ENCODE peak calls at places on chromosomes 2 and 18, in five cellular contexts. B is psoas muscle; H is foreskin fibroblast; I is AG10803; O is CD8-positive, alpha-beta memory T cell. R is an unnamed sample.
A peak's percentile ranks its signal among the peaks of the same experiment; 100 is the strongest.

GRCh38 chr2:149320362-149320761 is 10.0 kb upstream of the LYPD6 start:
- DNase-seq in O (no peak), B (no peak), H (no peak), I (no peak), R (no peak)

GRCh38 chr2:163658556-163658955 is 77.3 kb downstream of the FIGN start:
- DNase-seq in H (no peak), B (no peak), O (no peak), I (no peak), R (no peak)

GRCh38 chr2:211748339-211748738 is 790.3 kb downstream of the ERBB4 start:
- DNase-seq in H (no peak), O (no peak), I (no peak), B (no peak), R (no peak)

GRCh38 chr18:3970929-3971328 is 484.2 kb downstream of the DLGAP1 start:
- DNase-seq in O (no peak), H (no peak), I (no peak), B (no peak), R (no peak)

GRCh38 chr2:46298522-46299351 is 1.5 kb downstream of the EPAS1 start:
- DNase-seq in B (peak; percentile 55), O (no peak), I (peak; percentile 52), H (peak; percentile 78), R (no peak)

GRCh38 chr2:241764272-241765241 is 12.1 kb upstream of the GAL3ST2 start:
- DNase-seq in O (peak; percentile 49), H (no peak), I (no peak), B (no peak), R (no peak)

GRCh38 chr2:145957929-145958328 is 1438.0 kb upstream of the ZEB2 start:
- DNase-seq in H (peak; percentile 41), O (no peak), B (no peak), I (no peak), R (no peak)

GRCh38 chr2:235555356-235555755 is 61.5 kb downstream of the AGAP1 start:
- DNase-seq in I (no peak), H (no peak), O (no peak), B (no peak), R (no peak)

GRCh38 chr2:172100080-172101007 is 2.4 kb downstream of the DLX2 start:
- DNase-seq in O (no peak), B (no peak), H (peak; percentile 27), I (no peak), R (no peak)

GRCh38 chr18:35424356-35424755 is 47.2 kb upstream of the ZNF396 start:
- DNase-seq in B (no peak), I (no peak), O (no peak), H (no peak), R (no peak)

GRCh38 chr18:79606621-79607331 is 72.8 kb upstream of the CTDP1 start:
- DNase-seq in B (no peak), O (peak; percentile 43), I (no peak), H (no peak), R (no peak)

GRCh38 chr2:43934567-43934966 is 61.2 kb downstream of the LRPPRC start:
- DNase-seq in B (no peak), H (no peak), I (no peak), O (no peak), R (no peak)

GRCh38 chr18:40055262-40055661 is 1899.8 kb upstream of the PIK3C3 start:
- DNase-seq in I (no peak), B (no peak), H (peak; percentile 8), O (no peak), R (no peak)

GRCh38 chr2:121710470-121711170 is 26.1 kb downstream of the NIFK start:
- DNase-seq in H (peak; percentile 42), B (no peak), O (no peak), I (peak; percentile 12), R (no peak)

GRCh38 chr2:62561586-62561985 is 55.6 kb upstream of the TMEM17 start:
- DNase-seq in B (no peak), H (no peak), I (no peak), O (no peak), R (no peak)

GRCh38 chr2:88133875-88134274 is 6.0 kb upstream of the FABP1 start:
- DNase-seq in H (no peak), I (no peak), O (no peak), B (no peak), R (no peak)

GRCh38 chr2:88128654-88129312 is 921 bp upstream of the FABP1 start:
- DNase-seq in B (no peak), O (no peak), I (no peak), H (no peak), R (no peak)

GRCh38 chr2:88131999-88132368 is 4.1 kb upstream of the FABP1 start:
- DNase-seq in H (no peak), O (no peak), I (no peak), B (no peak), R (no peak)

GRCh38 chr2:88129313-88129959 is 1.6 kb upstream of the FABP1 start:
- DNase-seq in B (no peak), H (no peak), I (no peak), O (no peak), R (no peak)

DNA sequence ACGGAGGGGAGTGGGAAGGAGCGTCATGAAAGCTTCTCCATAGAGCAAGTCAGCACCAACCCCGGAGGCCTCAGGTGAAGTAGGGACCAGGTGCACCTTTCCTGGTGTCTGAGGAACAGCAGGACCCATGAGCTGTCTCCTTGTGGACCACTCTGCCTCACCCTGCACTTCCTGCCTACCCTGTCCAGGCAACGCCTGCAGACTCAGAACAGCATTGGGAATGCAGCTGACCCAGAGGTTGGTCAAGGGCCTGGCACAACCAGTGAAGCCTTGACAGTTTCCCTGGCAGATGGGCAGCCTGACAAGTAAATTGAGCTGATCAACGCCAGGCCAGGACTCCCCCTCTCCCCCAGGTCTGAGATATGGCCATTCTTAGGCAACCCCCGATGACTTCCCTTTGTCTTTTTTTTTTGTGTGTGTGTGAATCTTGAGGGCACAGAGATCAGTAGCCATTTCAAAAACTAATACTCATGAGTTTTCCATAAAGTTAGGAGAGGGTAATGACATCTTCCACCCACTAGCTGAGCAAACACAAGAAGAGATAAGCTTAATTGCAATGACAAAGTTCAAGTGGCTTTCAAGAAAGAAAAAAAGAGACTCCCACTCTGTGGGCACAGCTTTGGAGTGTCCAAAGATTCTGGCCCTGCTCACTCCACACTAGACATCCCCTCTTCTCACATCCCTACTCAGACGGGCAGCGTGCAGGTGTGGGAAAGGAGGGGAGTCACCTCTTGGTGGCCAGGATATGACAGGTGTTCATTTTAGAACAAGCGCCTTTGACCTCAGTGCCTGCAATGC is 3.5 kb upstream of the FABP1 start:
- DNase-seq in H (no peak), B (no peak), I (no peak), O (no peak), R (no peak)
- H3K4me3 ChIP-seq in H (no peak overlapping the region), B (no peak overlapping the region), I (no peak overlapping the region), O (no peak overlapping the region), R (no peak overlapping the region)

GRCh38 chr18:48869591-48869990 is 81.2 kb downstream of the SMAD7 start:
- DNase-seq in O (no peak), I (no peak), H (no peak), B (no peak), R (no peak)

GRCh38 chr18:48871391-48872166 is 79.2 kb downstream of the SMAD7 start:
- DNase-seq in H (no peak), O (no peak), B (no peak), I (no peak), R (no peak)

GRCh38 chr18:48874701-48875162 is 76.0 kb downstream of the SMAD7 start:
- DNase-seq in H (no peak), I (no peak), O (no peak), B (no peak), R (no peak)

GRCh38 chr18:48874233-48874632 is 76.5 kb downstream of the SMAD7 start:
- DNase-seq in I (no peak), B (no peak), H (no peak), O (no peak), R (no peak)

DNA sequence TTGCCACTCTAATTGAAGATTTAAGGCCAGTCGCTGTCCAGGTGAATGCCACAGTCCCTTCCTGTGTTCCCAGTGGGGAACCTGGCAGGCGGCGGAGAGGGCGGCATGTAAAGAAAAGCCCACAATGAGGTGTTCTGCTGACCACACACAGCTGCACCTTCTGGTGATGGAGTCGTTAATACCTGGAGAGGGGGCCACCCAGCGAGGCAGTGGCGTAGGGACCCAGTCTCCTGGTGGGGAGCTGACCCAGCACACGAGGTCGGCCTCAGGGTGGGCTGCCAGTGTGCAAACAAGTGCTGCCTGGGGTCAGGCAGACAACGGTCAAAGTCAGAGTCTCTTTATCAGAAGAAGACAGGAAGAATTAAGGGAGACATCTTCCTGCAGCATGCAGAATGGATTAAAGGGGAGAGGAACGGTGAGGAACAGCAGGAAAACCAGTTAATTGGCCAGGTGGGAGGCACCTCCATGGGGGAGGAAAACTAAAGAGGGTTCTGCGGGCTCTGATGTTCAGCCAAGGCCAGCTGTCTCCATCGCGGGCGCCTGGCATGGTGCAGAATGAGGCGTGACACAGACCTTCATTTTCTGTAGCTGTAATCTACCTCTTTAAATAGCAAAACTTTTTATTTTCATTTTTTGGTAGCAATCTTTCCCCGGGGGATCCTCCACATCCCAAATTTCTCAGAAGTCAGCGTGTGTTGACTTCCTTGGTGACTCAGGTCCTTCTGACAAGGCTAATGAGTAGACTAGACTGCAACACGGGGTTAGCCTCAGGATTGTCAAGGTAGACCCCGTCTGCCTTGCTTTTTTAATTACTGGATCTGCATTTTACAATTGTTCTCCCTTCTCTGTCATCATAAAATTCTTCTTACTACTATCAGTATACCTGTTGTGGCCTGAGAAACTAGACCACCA is 78.3 kb downstream of the SMAD7 start:
- DNase-seq in I (peak; percentile 50), B (no peak), O (no peak), H (peak; percentile 27), R (peak; percentile 19)
- H3K4me3 ChIP-seq in I (no peak overlapping the region), B (no peak overlapping the region), O (no peak overlapping the region), H (no peak overlapping the region), R (no peak overlapping the region)

GRCh38 chr18:49858309-49859005 is 45.1 kb upstream of the ACAA2 start:
- DNase-seq in H (peak; percentile 86), B (peak; percentile 52), I (peak; percentile 64), O (peak; percentile 65), R (no peak)
- H3K4me3 ChIP-seq in H (no peak overlapping the region), B (no peak overlapping the region), I (no peak overlapping the region), O (no peak overlapping the region), R (no peak overlapping the region)

GRCh38 chr18:21112140-21112473 is 494 bp upstream of the ROCK1 start:
- DNase-seq in I (no peak), H (no peak), O (no peak), B (peak; percentile 72), R (no peak)

GRCh38 chr18:21123290-21123926 is 11.8 kb upstream of the ROCK1 start:
- DNase-seq in B (no peak), O (no peak), I (no peak), H (no peak), R (no peak)

GRCh38 chr18:21115519-21116411 is 4.2 kb upstream of the ROCK1 start:
- DNase-seq in I (peak; percentile 94), B (no peak), H (peak; percentile 84), O (no peak), R (peak; percentile 74)

GRCh38 chr18:21112543-21113105 is 1.0 kb upstream of the ROCK1 start:
- DNase-seq in H (peak; percentile 44), O (no peak), I (peak; percentile 19), B (no peak), R (no peak)

DNA sequence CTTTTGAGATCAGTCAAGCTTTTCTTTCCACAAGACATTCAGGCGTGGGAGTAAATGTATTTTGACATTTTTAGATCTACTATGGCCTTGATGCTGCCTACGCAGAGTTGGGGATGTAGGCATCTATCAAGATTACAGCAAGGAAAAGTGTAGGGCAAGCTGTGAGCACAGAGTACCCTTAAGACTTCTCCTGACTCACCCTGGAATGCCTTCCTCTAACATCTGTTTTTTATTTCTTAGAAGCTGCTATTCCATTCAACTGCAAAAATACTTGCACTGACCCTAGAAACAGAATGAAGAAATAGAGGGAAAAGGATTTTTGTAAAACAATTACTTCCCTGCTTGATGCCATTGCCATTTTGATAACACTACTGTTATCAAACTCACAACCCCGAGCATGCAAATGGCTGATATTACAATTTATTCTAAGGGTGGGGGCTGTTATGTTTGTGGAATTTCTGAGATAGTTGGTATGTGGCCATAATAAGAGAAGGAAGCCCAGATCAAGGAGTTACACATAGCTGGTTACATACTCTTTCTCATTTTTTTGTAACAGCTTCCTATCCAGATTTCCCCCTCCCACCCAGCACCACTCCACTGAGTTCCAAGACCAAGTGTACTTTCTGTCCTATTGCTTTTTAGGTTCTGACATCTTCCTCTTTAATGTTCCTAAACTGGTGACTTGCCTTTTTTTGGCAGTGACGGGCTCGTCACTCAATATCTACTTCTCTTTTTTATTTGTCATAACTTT is 5.9 kb upstream of the ROCK1 start:
- DNase-seq in O (no peak), B (no peak), I (peak; percentile 93), H (peak; percentile 93), R (peak; percentile 84)
- H3K4me3 ChIP-seq in O (no peak overlapping the region), B (no peak overlapping the region), I (peak overlapping the region; percentile 40), H (peak overlapping the region; percentile 3), R (no peak overlapping the region)